ENCODE peak calls at places on chromosomes 11 and 22, in ten cellular contexts. One of them, this sample, is unnamed.

GRCh38 chr11:115759622-115760527 is 255.7 kb upstream of the CADM1 start:
- DNase-seq in AG04449: no peak
- DNase-seq in transverse colon: peak
- DNase-seq in astrocyte of the spinal cord: peak
- DNase-seq in brain microvascular endothelial cell: no peak
- DNase-seq in ovary: peak
- DNase-seq in spleen: no peak
- DNase-seq in GM23338: peak
- DNase-seq in BJ: no peak
- DNase-seq in HCT116: no peak
- DNase-seq in this sample: no peak

GRCh38 chr11:41245184-41245583 is 214.3 kb downstream of the LRRC4C start:
- DNase-seq in spleen: peak
- DNase-seq in astrocyte of the spinal cord: no peak
- DNase-seq in GM23338: no peak
- DNase-seq in transverse colon: no peak
- DNase-seq in AG04449: no peak
- DNase-seq in HCT116: no peak
- DNase-seq in ovary: no peak
- DNase-seq in BJ: no peak
- DNase-seq in brain microvascular endothelial cell: no peak
- DNase-seq in this sample: no peak

GRCh38 chr11:104291646-104292045 is 127.7 kb upstream of the PDGFD start:
- DNase-seq in BJ: no peak
- DNase-seq in ovary: no peak
- DNase-seq in spleen: no peak
- DNase-seq in GM23338: no peak
- DNase-seq in HCT116: no peak
- DNase-seq in astrocyte of the spinal cord: no peak
- DNase-seq in transverse colon: no peak
- DNase-seq in brain microvascular endothelial cell: no peak
- DNase-seq in AG04449: no peak
- DNase-seq in this sample: no peak

GRCh38 chr11:29628584-29628983 is 388.2 kb downstream of the KCNA4 start:
- DNase-seq in astrocyte of the spinal cord: no peak
- DNase-seq in BJ: no peak
- DNase-seq in transverse colon: no peak
- DNase-seq in HCT116: no peak
- DNase-seq in brain microvascular endothelial cell: no peak
- DNase-seq in spleen: no peak
- DNase-seq in ovary: no peak
- DNase-seq in AG04449: no peak
- DNase-seq in GM23338: no peak
- DNase-seq in this sample: no peak

GRCh38 chr11:117094776-117095175 is 3.5 kb downstream of the SIK3 start:
- DNase-seq in AG04449: no peak
- DNase-seq in HCT116: no peak
- DNase-seq in astrocyte of the spinal cord: peak
- DNase-seq in brain microvascular endothelial cell: no peak
- DNase-seq in GM23338: peak
- DNase-seq in ovary: no peak
- DNase-seq in spleen: no peak
- DNase-seq in transverse colon: no peak
- DNase-seq in BJ: no peak
- DNase-seq in this sample: no peak

GRCh38 chr11:70755410-70756158 is 357.3 kb downstream of the CTTN start:
- DNase-seq in ovary: peak
- DNase-seq in astrocyte of the spinal cord: peak
- DNase-seq in transverse colon: peak
- DNase-seq in AG04449: no peak
- DNase-seq in spleen: peak
- DNase-seq in brain microvascular endothelial cell: peak
- DNase-seq in HCT116: peak
- DNase-seq in GM23338: peak
- DNase-seq in BJ: peak
- DNase-seq in this sample: no peak

GRCh38 chr22:48538291-48538820 is 1289.3 kb downstream of the BRD1 start:
- DNase-seq in spleen: no peak
- DNase-seq in BJ: no peak
- DNase-seq in ovary: no peak
- DNase-seq in AG04449: no peak
- DNase-seq in HCT116: no peak
- DNase-seq in GM23338: no peak
- DNase-seq in astrocyte of the spinal cord: no peak
- DNase-seq in transverse colon: no peak
- DNase-seq in brain microvascular endothelial cell: no peak
- DNase-seq in this sample: no peak

GRCh38 chr11:119512373-119512772 is 89.4 kb upstream of the THY1 start:
- DNase-seq in GM23338: no peak
- DNase-seq in astrocyte of the spinal cord: no peak
- DNase-seq in HCT116: no peak
- DNase-seq in AG04449: no peak
- DNase-seq in brain microvascular endothelial cell: no peak
- DNase-seq in BJ: no peak
- DNase-seq in transverse colon: no peak
- DNase-seq in ovary: no peak
- DNase-seq in spleen: no peak
- DNase-seq in this sample: no peak

GRCh38 chr11:33869511-33870422 is 22.1 kb downstream of the LMO2 start:
- DNase-seq in AG04449: no peak
- DNase-seq in transverse colon: peak
- DNase-seq in BJ: no peak
- DNase-seq in GM23338: peak
- DNase-seq in astrocyte of the spinal cord: peak
- DNase-seq in ovary: peak
- DNase-seq in brain microvascular endothelial cell: no peak
- DNase-seq in HCT116: no peak
- DNase-seq in spleen: peak
- DNase-seq in this sample: no peak

GRCh38 chr11:33874910-33875490 is 16.9 kb downstream of the LMO2 start:
- DNase-seq in brain microvascular endothelial cell: no peak
- DNase-seq in ovary: no peak
- DNase-seq in AG04449: no peak
- DNase-seq in spleen: peak
- DNase-seq in transverse colon: no peak
- DNase-seq in GM23338: no peak
- DNase-seq in astrocyte of the spinal cord: no peak
- DNase-seq in BJ: no peak
- DNase-seq in HCT116: no peak
- DNase-seq in this sample: no peak

GRCh38 chr11:33877029-33877428 is 14.8 kb downstream of the LMO2 start:
- DNase-seq in AG04449: no peak
- DNase-seq in spleen: peak
- DNase-seq in BJ: no peak
- DNase-seq in HCT116: no peak
- DNase-seq in transverse colon: no peak
- DNase-seq in astrocyte of the spinal cord: no peak
- DNase-seq in brain microvascular endothelial cell: no peak
- DNase-seq in GM23338: no peak
- DNase-seq in ovary: no peak
- DNase-seq in this sample: no peak

GRCh38 chr11:33875621-33876294 is 16.1 kb downstream of the LMO2 start:
- DNase-seq in spleen: peak
- DNase-seq in GM23338: no peak
- DNase-seq in BJ: no peak
- DNase-seq in AG04449: no peak
- DNase-seq in brain microvascular endothelial cell: no peak
- DNase-seq in astrocyte of the spinal cord: no peak
- DNase-seq in HCT116: no peak
- DNase-seq in transverse colon: no peak
- DNase-seq in ovary: no peak
- DNase-seq in this sample: no peak
- TF ChIP-seq CTCF in spleen: no peak
- TF ChIP-seq CTCF in GM23338: no peak
- TF ChIP-seq CTCF in BJ: no peak
- TF ChIP-seq CTCF in AG04449: no peak
- TF ChIP-seq CTCF in brain microvascular endothelial cell: no peak
- TF ChIP-seq CTCF in astrocyte of the spinal cord: no peak
- TF ChIP-seq CTCF in HCT116: no peak
- TF ChIP-seq CTCF in transverse colon: no peak
- TF ChIP-seq CTCF in ovary: no peak
- TF ChIP-seq CTCF in this sample: no peak

DNA sequence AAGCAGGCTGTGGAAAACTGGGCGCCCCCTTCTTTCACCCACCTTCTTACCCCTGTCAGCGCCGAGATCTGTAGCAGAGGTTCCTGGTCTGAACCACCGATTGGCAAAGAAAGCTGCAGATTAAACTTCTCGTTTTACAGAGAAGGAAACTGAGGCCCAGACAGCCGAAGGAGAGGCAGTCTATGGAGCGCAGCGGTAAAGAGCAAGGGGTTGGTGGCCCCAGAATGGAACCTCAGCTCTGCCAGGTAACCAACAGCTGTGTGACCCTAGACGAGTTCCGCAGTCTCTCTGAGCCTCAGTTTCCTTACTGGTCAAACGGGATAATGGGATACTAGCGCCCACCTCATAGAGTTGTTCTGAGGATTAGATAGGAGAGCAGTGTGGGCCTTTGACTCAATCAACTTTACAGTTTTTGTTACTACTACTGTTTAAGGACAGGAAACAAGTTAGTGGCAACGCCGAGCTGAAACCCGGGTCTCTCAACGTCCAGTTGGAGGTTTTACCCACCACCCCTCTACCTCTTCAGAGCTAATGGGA is 3.1 kb upstream of the WT1 start:
- DNase-seq in ovary: no peak
- DNase-seq in brain microvascular endothelial cell: no peak
- DNase-seq in BJ: no peak
- DNase-seq in AG04449: no peak
- DNase-seq in spleen: no peak
- DNase-seq in GM23338: peak
- DNase-seq in astrocyte of the spinal cord: no peak
- DNase-seq in HCT116: no peak
- DNase-seq in transverse colon: no peak
- DNase-seq in this sample: no peak
- H3K4me3 ChIP-seq in ovary: peak
- H3K4me3 ChIP-seq in brain microvascular endothelial cell: no peak
- H3K4me3 ChIP-seq in BJ: no peak
- H3K4me3 ChIP-seq in AG04449: no peak
- H3K4me3 ChIP-seq in spleen: no peak
- H3K4me3 ChIP-seq in GM23338: peak
- H3K4me3 ChIP-seq in astrocyte of the spinal cord: no peak
- H3K4me3 ChIP-seq in HCT116: no peak
- H3K4me3 ChIP-seq in transverse colon: no peak
- H3K4me3 ChIP-seq in this sample: no peak

GRCh38 chr11:47378836-47379170 is 456 bp upstream of the SPI1 start:
- DNase-seq in spleen: peak
- DNase-seq in BJ: no peak
- DNase-seq in transverse colon: no peak
- DNase-seq in HCT116: no peak
- DNase-seq in AG04449: no peak
- DNase-seq in brain microvascular endothelial cell: no peak
- DNase-seq in GM23338: no peak
- DNase-seq in ovary: peak
- DNase-seq in astrocyte of the spinal cord: no peak
- DNase-seq in this sample: no peak

GRCh38 chr11:47377571-47378010 is 756 bp downstream of the SPI1 start:
- DNase-seq in transverse colon: no peak
- DNase-seq in spleen: peak
- DNase-seq in AG04449: no peak
- DNase-seq in astrocyte of the spinal cord: no peak
- DNase-seq in HCT116: no peak
- DNase-seq in ovary: peak
- DNase-seq in GM23338: no peak
- DNase-seq in BJ: no peak
- DNase-seq in brain microvascular endothelial cell: no peak
- DNase-seq in this sample: no peak

GRCh38 chr11:47379317-47379716 is 970 bp upstream of the SPI1 start:
- DNase-seq in AG04449: no peak
- DNase-seq in ovary: no peak
- DNase-seq in HCT116: no peak
- DNase-seq in spleen: no peak
- DNase-seq in brain microvascular endothelial cell: no peak
- DNase-seq in BJ: no peak
- DNase-seq in astrocyte of the spinal cord: no peak
- DNase-seq in GM23338: no peak
- DNase-seq in transverse colon: no peak
- DNase-seq in this sample: no peak

GRCh38 chr11:47376543-47377371 is 1.6 kb downstream of the SPI1 start:
- DNase-seq in GM23338: peak
- DNase-seq in HCT116: no peak
- DNase-seq in ovary: peak
- DNase-seq in AG04449: no peak
- DNase-seq in astrocyte of the spinal cord: no peak
- DNase-seq in transverse colon: peak
- DNase-seq in spleen: peak
- DNase-seq in BJ: no peak
- DNase-seq in brain microvascular endothelial cell: no peak
- DNase-seq in this sample: no peak

GRCh38 chr11:47378011-47378835 is at the start of gene SPI1:
- DNase-seq in AG04449: no peak
- DNase-seq in HCT116: no peak
- DNase-seq in astrocyte of the spinal cord: no peak
- DNase-seq in brain microvascular endothelial cell: no peak
- DNase-seq in transverse colon: peak
- DNase-seq in ovary: peak
- DNase-seq in BJ: no peak
- DNase-seq in spleen: peak
- DNase-seq in GM23338: peak
- DNase-seq in this sample: peak
- TF ChIP-seq CTCF in AG04449: no peak
- TF ChIP-seq CTCF in HCT116: no peak
- TF ChIP-seq CTCF in astrocyte of the spinal cord: no peak
- TF ChIP-seq CTCF in brain microvascular endothelial cell: no peak
- TF ChIP-seq CTCF in transverse colon: no peak
- TF ChIP-seq CTCF in ovary: no peak
- TF ChIP-seq CTCF in BJ: no peak
- TF ChIP-seq CTCF in spleen: no peak
- TF ChIP-seq CTCF in GM23338: no peak
- TF ChIP-seq CTCF in this sample: no peak

GRCh38 chr11:1487091-1487850 is 692 bp upstream of the MOB2 start:
- DNase-seq in transverse colon: no peak
- DNase-seq in AG04449: no peak
- DNase-seq in spleen: peak
- DNase-seq in HCT116: no peak
- DNase-seq in brain microvascular endothelial cell: no peak
- DNase-seq in GM23338: no peak
- DNase-seq in ovary: peak
- DNase-seq in BJ: no peak
- DNase-seq in astrocyte of the spinal cord: no peak
- DNase-seq in this sample: no peak

GRCh38 chr11:1484061-1484671 is 2.4 kb downstream of the MOB2 start:
- DNase-seq in astrocyte of the spinal cord: no peak
- DNase-seq in HCT116: no peak
- DNase-seq in AG04449: no peak
- DNase-seq in BJ: no peak
- DNase-seq in GM23338: no peak
- DNase-seq in ovary: peak
- DNase-seq in brain microvascular endothelial cell: no peak
- DNase-seq in spleen: peak
- DNase-seq in transverse colon: no peak
- DNase-seq in this sample: no peak

GRCh38 chr11:1484716-1485503 is 1.7 kb downstream of the MOB2 start:
- DNase-seq in astrocyte of the spinal cord: no peak
- DNase-seq in BJ: no peak
- DNase-seq in AG04449: no peak
- DNase-seq in brain microvascular endothelial cell: no peak
- DNase-seq in transverse colon: no peak
- DNase-seq in spleen: peak
- DNase-seq in GM23338: no peak
- DNase-seq in ovary: peak
- DNase-seq in HCT116: no peak
- DNase-seq in this sample: no peak

GRCh38 chr11:1486054-1486825 is at the start of gene MOB2:
- DNase-seq in ovary: peak
- DNase-seq in BJ: no peak
- DNase-seq in HCT116: no peak
- DNase-seq in transverse colon: peak
- DNase-seq in spleen: peak
- DNase-seq in astrocyte of the spinal cord: no peak
- DNase-seq in brain microvascular endothelial cell: no peak
- DNase-seq in GM23338: peak
- DNase-seq in AG04449: no peak
- DNase-seq in this sample: no peak

GRCh38 chr11:1485504-1485885 is 1.1 kb downstream of the MOB2 start:
- DNase-seq in AG04449: no peak
- DNase-seq in GM23338: no peak
- DNase-seq in ovary: peak
- DNase-seq in astrocyte of the spinal cord: no peak
- DNase-seq in BJ: no peak
- DNase-seq in spleen: peak
- DNase-seq in transverse colon: no peak
- DNase-seq in HCT116: no peak
- DNase-seq in brain microvascular endothelial cell: no peak
- DNase-seq in this sample: no peak
- H3K4me3 ChIP-seq in AG04449: no peak
- H3K4me3 ChIP-seq in GM23338: no peak
- H3K4me3 ChIP-seq in ovary: peak
- H3K4me3 ChIP-seq in astrocyte of the spinal cord: no peak
- H3K4me3 ChIP-seq in BJ: no peak
- H3K4me3 ChIP-seq in spleen: no peak
- H3K4me3 ChIP-seq in transverse colon: peak
- H3K4me3 ChIP-seq in HCT116: no peak
- H3K4me3 ChIP-seq in brain microvascular endothelial cell: no peak
- H3K4me3 ChIP-seq in this sample: no peak

This sample was measured in GM12864.